ENCODE peak calls at places on chromosome 13, in eight cellular contexts. Y is lower leg skin, N is bronchial epithelial cell, C is WTC11, V is cardiac muscle cell, Z is activated B cell treated with CpG ODN at 0.5 μM for 24 hours, S is uterus, M is Calu3. W is an unnamed sample.

GRCh38 chr13:98171806-98172569 is 5.1 kb downstream of the RNF113B start:
- DNase-seq in Y (peak), N (no peak), C (no peak), V (peak), Z (no peak), S (no peak), M (no peak), W (no peak)

GRCh38 chr13:41416276-41416675 is 41.1 kb upstream of the RGCC start:
- DNase-seq in Y (no peak), N (no peak), C (no peak), V (no peak), Z (no peak), S (no peak), M (no peak), W (no peak)

GRCh38 chr13:98942485-98942884 is 35.4 kb downstream of the DOCK9 start:
- DNase-seq in Y (no peak), N (peak), C (no peak), V (no peak), Z (no peak), S (no peak), M (no peak), W (no peak)

GRCh38 chr13:31072041-31072440 is 89.7 kb downstream of the HSPH1 start:
- DNase-seq in Y (peak), N (no peak), C (no peak), V (peak), Z (no peak), S (no peak), M (no peak), W (no peak)

GRCh38 chr13:72505376-72505775 is 222.1 kb downstream of the MZT1 start:
- DNase-seq in Y (no peak), N (no peak), C (no peak), V (no peak), Z (no peak), S (no peak), M (no peak), W (no peak)

GRCh38 chr13:54029720-54030119 is 1001.1 kb downstream of the OLFM4 start:
- DNase-seq in Y (no peak), N (no peak), C (no peak), V (no peak), Z (no peak), S (no peak), M (no peak), W (no peak)

GRCh38 chr13:28584873-28585317 is 74.0 kb upstream of the POMP start:
- DNase-seq in Y (no peak), N (no peak), C (no peak), V (peak), Z (no peak), S (no peak), M (no peak), W (no peak)

GRCh38 chr13:52850396-52851152 is 2.1 kb upstream of the PCDH8 start:
- DNase-seq in Y (peak), N (peak), C (peak), V (peak), Z (no peak), S (peak), M (peak), W (no peak)

GRCh38 chr13:30735025-30735967 is at the start of gene ALOX5AP:
- DNase-seq in Y (no peak), N (no peak), C (no peak), V (no peak), Z (peak), S (no peak), M (no peak), W (no peak)

GRCh38 chr13:97122381-97122996 is 99.6 kb upstream of the MBNL2 start:
- DNase-seq in Y (no peak), N (peak), C (no peak), V (peak), Z (no peak), S (no peak), M (peak), W (no peak)

GRCh38 chr13:97127842-97128241 is 94.3 kb upstream of the MBNL2 start:
- DNase-seq in Y (no peak), N (no peak), C (no peak), V (no peak), Z (no peak), S (no peak), M (no peak), W (no peak)

GRCh38 chr13:97125810-97126738 is 96.1 kb upstream of the MBNL2 start:
- DNase-seq in Y (peak), N (peak), C (no peak), V (peak), Z (no peak), S (peak), M (no peak), W (no peak)

GRCh38 chr13:97124237-97124636 is 97.9 kb upstream of the MBNL2 start:
- DNase-seq in Y (no peak), N (no peak), C (no peak), V (no peak), Z (no peak), S (no peak), M (no peak), W (no peak)

DNA sequence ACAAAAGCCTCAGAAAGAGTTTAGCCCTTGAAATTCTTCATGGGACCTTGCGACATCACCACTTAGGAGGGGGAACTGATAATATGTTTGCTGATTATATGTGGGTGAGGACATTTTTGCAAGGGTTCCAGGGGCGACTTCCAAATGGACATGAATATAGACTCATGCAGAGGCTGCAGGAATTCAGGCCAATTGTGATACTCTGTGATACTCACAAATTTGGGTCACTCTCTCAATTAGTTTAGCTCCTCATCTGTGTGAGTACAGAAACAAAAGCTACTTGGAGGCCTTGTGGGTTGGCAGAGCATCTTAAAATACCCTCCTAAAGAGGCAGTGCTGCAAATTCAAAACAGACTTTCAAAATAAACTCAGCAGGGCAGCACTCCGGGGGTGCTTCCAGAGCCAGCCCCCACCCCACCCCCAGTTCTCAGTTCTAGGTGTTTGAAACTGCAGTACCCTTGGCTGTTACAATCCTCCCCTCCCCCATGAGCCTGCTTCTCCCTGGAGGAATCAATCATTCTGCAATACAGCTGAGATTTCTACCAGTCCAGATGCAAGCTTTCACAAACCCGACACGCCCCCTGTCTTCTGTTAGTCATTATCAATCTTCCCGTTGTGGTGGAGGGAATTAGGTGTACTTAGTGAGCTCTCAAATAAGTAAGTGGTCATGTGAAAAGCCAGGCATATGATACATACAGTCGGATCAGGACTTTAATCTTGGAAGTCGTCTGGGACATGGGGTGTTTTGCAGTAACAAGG is 96.9 kb upstream of the MBNL2 start:
- DNase-seq in Y (peak), N (peak), C (peak), V (peak), Z (no peak), S (peak), M (peak), W (peak)
- TF ChIP-seq CTCF in Y (no peak), N (no peak), C (no peak), V (peak), Z (no peak), S (no peak), M (no peak), W (peak)

GRCh38 chr13:50810468-50810867 is 33.0 kb downstream of the DLEU7 start:
- DNase-seq in Y (no peak), N (no peak), C (no peak), V (no peak), Z (no peak), S (no peak), M (no peak), W (no peak)

GRCh38 chr13:50810998-50811397 is 32.5 kb downstream of the DLEU7 start:
- DNase-seq in Y (no peak), N (no peak), C (no peak), V (no peak), Z (no peak), S (no peak), M (no peak), W (no peak)

GRCh38 chr13:50801087-50801931 is 42.2 kb downstream of the DLEU7 start:
- DNase-seq in Y (no peak), N (peak), C (peak), V (peak), Z (peak), S (peak), M (peak), W (no peak)

GRCh38 chr13:50809133-50810090 is 34.1 kb downstream of the DLEU7 start:
- DNase-seq in Y (no peak), N (no peak), C (no peak), V (no peak), Z (no peak), S (no peak), M (no peak), W (no peak)

DNA sequence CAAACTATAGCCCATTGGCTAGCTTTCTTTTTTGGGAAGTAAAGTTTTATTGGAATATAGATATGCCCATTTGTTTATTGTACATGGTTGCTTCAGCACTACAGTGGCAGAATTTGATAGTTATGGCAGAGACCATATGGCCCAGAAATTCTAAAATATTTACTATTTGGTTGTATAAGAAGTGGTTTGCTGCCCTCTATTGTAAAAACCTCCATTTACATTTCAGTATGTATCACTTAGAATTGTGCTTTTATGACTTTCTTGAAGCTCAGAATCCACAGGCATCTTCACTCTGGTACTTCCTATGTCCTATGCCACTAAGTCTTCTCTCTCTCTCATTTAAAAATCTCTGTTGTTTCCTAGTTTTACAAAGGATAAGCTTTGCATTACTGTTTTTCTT is 37.7 kb downstream of the DLEU7 start:
- DNase-seq in Y (no peak), N (peak), C (no peak), V (peak), Z (no peak), S (no peak), M (no peak), W (no peak)
- TF ChIP-seq CTCF in Y (no peak), N (no peak), C (no peak), V (peak), Z (no peak), S (no peak), M (no peak), W (peak)

DNA sequence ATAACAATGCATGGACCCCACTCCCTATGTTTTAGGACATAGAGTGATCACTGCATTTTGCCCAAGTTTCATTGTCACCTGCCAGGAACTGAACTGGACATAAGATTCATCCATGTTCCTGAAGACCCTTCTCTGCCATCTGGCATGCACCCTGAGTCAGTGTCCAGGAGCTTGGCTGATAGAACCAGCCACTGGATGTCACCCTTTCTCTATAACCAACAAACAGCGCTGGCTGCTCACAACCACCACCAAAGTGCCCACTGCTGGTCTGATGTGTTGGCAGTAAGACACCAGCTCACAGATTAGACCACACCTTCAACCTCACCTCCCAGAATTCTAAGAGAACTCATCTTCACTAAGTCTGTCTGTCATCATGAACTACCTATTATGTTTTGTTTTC is 333.4 kb downstream of the ITGBL1 start:
- DNase-seq in Y (no peak), N (peak), C (peak), V (no peak), Z (no peak), S (no peak), M (peak), W (no peak)
- TF ChIP-seq CTCF in Y (no peak), N (peak), C (no peak), V (no peak), Z (no peak), S (no peak), M (no peak), W (peak)

GRCh38 chr13:50225188-50226155 is 210.2 kb downstream of the KCNRG start:
- DNase-seq in Y (no peak), N (no peak), C (no peak), V (no peak), Z (no peak), S (no peak), M (no peak), W (no peak)
- TF ChIP-seq CTCF in Y (no peak), N (no peak), C (no peak), V (no peak), Z (no peak), S (no peak), M (no peak), W (no peak)

DNA sequence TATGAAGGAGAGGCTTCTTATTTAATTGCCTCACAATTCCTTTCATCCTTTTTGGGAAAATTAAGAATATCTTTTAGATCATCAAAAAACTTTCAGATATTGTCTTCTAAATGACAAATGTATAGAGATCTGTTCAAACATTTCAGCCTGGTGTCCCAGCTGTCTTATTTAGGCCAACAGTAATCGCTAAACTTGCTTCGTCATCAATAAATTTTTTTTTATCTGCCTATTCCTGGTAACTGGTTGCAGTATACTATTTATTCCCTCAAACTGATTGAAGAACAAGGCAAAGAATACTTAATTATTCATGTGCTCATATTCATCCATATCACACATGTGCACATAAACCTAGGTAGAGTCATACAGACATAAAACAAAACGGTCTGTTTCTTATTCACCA is 5.3 kb upstream of the MYO16 start:
- DNase-seq in Y (no peak), N (no peak), C (no peak), V (no peak), Z (no peak), S (no peak), M (no peak), W (no peak)
- TF ChIP-seq CTCF in Y (no peak), N (no peak), C (no peak), V (no peak), Z (no peak), S (no peak), M (no peak), W (no peak)

GRCh38 chr13:22738357-22738756 is 442.4 kb upstream of the SGCG start:
- DNase-seq in Y (no peak), N (no peak), C (no peak), V (no peak), Z (no peak), S (no peak), M (no peak), W (no peak)

GRCh38 chr13:22744688-22745452 is 435.9 kb upstream of the SGCG start:
- DNase-seq in Y (no peak), N (no peak), C (no peak), V (no peak), Z (no peak), S (no peak), M (no peak), W (no peak)

GRCh38 chr13:22736084-22736767 is 444.6 kb upstream of the SGCG start:
- DNase-seq in Y (no peak), N (no peak), C (peak), V (no peak), Z (no peak), S (no peak), M (no peak), W (no peak)

GRCh38 chr13:22736768-22737092 is 444.0 kb upstream of the SGCG start:
- DNase-seq in Y (no peak), N (no peak), C (no peak), V (no peak), Z (no peak), S (no peak), M (no peak), W (no peak)

GRCh38 chr13:22740264-22740663 is 440.5 kb upstream of the SGCG start:
- DNase-seq in Y (no peak), N (peak), C (peak), V (peak), Z (no peak), S (no peak), M (no peak), W (no peak)
- TF ChIP-seq CTCF in Y (no peak), N (peak), C (peak), V (peak), Z (no peak), S (no peak), M (no peak), W (peak)

DNA sequence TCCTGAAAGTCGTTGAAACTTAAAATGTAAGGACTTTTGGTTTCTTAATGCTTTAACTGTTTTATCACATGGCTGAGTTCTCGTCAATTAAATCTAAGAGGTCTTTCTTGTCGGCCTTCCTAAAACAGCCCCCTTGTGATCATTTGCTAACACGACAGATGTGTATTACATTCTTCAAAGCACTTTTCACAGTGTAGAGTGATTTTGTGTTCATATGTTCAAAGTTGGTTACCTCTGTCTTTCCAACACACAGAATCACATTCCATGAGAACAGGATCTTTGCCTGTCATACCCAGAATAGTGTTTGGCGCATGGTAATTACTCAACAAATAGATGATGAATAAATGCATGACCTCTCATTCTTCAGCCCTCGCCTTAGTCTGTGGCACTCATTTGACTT is 1.1 kb downstream of the GTF2F2 start:
- DNase-seq in Y (no peak), N (peak), C (no peak), V (peak), Z (no peak), S (no peak), M (no peak), W (no peak)
- TF ChIP-seq CTCF in Y (no peak), N (peak), C (no peak), V (peak), Z (no peak), S (no peak), M (no peak), W (no peak)

GRCh38 chr13:33373624-33374023 is 88.1 kb upstream of the STARD13 start:
- DNase-seq in Y (no peak), N (no peak), C (no peak), V (no peak), Z (no peak), S (no peak), M (no peak), W (no peak)
- TF ChIP-seq CTCF in Y (no peak), N (no peak), C (no peak), V (peak), Z (no peak), S (no peak), M (no peak), W (no peak)

W was measured in D721Med.